ENCODE peak calls at places on chromosomes 7 and 10, in nine cellular contexts. N is body of pancreas, M is suprapubic skin, H is left ventricle myocardium inferior, W is NT2/D1, L is testis, G is uterus, X is Caco-2, O is keratinocyte. U is an unnamed sample. For H3K27me3, the result is how much of the 10 kb centered on the place peaks cover.

GRCh38 chr10:96850825-96851224 is 18.7 kb downstream of the LCOR start:
- DNase-seq in H (no peak), N (no peak), G (no peak), W (no peak), X (no peak), O (peak), M (no peak), L (no peak), U (no peak)

GRCh38 chr10:119700321-119700954 is 25.4 kb upstream of the INPP5F start:
- DNase-seq in N (no peak), G (no peak), L (no peak), W (no peak), M (no peak), O (no peak), H (no peak), X (no peak), U (no peak)

GRCh38 chr10:3876563-3876962 is 91.6 kb upstream of the KLF6 start:
- DNase-seq in W (no peak), X (no peak), L (no peak), G (no peak), M (no peak), N (no peak), H (no peak), O (no peak), U (no peak)

GRCh38 chr7:23603632-23604295 is 6.6 kb downstream of the CCDC126 start:
- DNase-seq in O (no peak), L (no peak), W (no peak), M (no peak), X (no peak), H (no peak), N (no peak), G (no peak), U (no peak)

GRCh38 chr7:18740579-18740988 is 245.0 kb downstream of the HDAC9 start:
- DNase-seq in G (no peak), L (no peak), N (no peak), X (no peak), W (no peak), M (no peak), H (no peak), O (no peak), U (no peak)

GRCh38 chr10:98363188-98363587 is 51.8 kb downstream of the PYROXD2 start:
- DNase-seq in G (no peak), H (no peak), O (no peak), N (no peak), M (no peak), X (no peak), W (no peak), L (no peak), U (no peak)

GRCh38 chr10:11639861-11640764 is 28.7 kb upstream of the USP6NL start:
- DNase-seq in N (no peak), L (no peak), H (no peak), M (no peak), G (no peak), O (no peak), X (peak), W (no peak), U (no peak)

GRCh38 chr10:34290412-34291082 is 524.5 kb downstream of the PARD3 start:
- DNase-seq in X (no peak), W (no peak), N (no peak), O (no peak), M (no peak), G (peak), H (no peak), L (no peak), U (no peak)

GRCh38 chr7:156652886-156653568 is 12.5 kb downstream of the RNF32 start:
- DNase-seq in H (no peak), M (no peak), G (no peak), L (no peak), X (no peak), W (no peak), O (no peak), N (no peak), U (no peak)

GRCh38 chr7:38141187-38141586 is 36.9 kb upstream of the STARD3NL start:
- DNase-seq in H (no peak), M (no peak), W (no peak), L (no peak), X (no peak), G (no peak), N (no peak), O (no peak), U (no peak)

GRCh38 chr7:3272691-3273141 is 28.3 kb upstream of the SDK1 start:
- DNase-seq in G (no peak), W (no peak), H (no peak), O (no peak), L (no peak), N (peak), M (no peak), X (no peak), U (no peak)

GRCh38 chr7:142685877-142686508 is 63.3 kb upstream of the PRSS1 start:
- DNase-seq in H (no peak), G (no peak), W (no peak), M (no peak), N (no peak), O (no peak), L (no peak), X (no peak), U (no peak)

GRCh38 chr7:869348-869747 is 7.0 kb upstream of the GET4 start:
- DNase-seq in N (no peak), G (no peak), H (no peak), L (no peak), O (no peak), X (no peak), M (no peak), W (no peak), U (no peak)

GRCh38 chr7:37320140-37320839 is 128.4 kb downstream of the ELMO1 start:
- DNase-seq in L (no peak), W (no peak), M (no peak), O (no peak), N (no peak), X (no peak), G (no peak), H (no peak), U (no peak)

GRCh38 chr10:17287151-17287550 is 59.1 kb downstream of the VIM start:
- DNase-seq in X (no peak), L (no peak), M (no peak), H (no peak), N (no peak), O (no peak), W (no peak), G (no peak), U (no peak)

GRCh38 chr7:32062150-32062549 is 8.1 kb downstream of the PDE1C start:
- DNase-seq in X (peak), L (peak), W (peak), M (no peak), H (no peak), N (peak), G (peak), O (no peak), U (peak)

GRCh38 chr10:125093199-125093841 is 67.0 kb downstream of the CTBP2 start:
- DNase-seq in W (no peak), N (no peak), H (peak), X (no peak), G (peak), M (no peak), L (no peak), O (no peak), U (peak)

GRCh38 chr10:110527731-110528171 is 30.0 kb downstream of the DUSP5 start:
- DNase-seq in L (no peak), W (no peak), X (no peak), N (no peak), H (no peak), G (no peak), O (no peak), M (no peak), U (no peak)

GRCh38 chr10:65419629-65420028 is 1506.2 kb upstream of the LRRTM3 start:
- DNase-seq in N (no peak), G (no peak), W (no peak), H (no peak), L (no peak), M (no peak), X (no peak), O (no peak), U (no peak)

GRCh38 chr10:73723516-73723915 is 20.7 kb upstream of the SEC24C start:
- DNase-seq in N (no peak), X (no peak), O (no peak), W (no peak), G (no peak), H (no peak), M (no peak), L (no peak), U (no peak)

GRCh38 chr7:129066290-129067131 is 11.6 kb upstream of the TNPO3 start:
- DNase-seq in O (peak), M (no peak), G (no peak), N (no peak), X (no peak), W (peak), H (no peak), L (no peak), U (no peak)

GRCh38 chr7:90626011-90626410 is 29.9 kb downstream of the CDK14 start:
- DNase-seq in M (no peak), N (no peak), X (no peak), H (no peak), O (no peak), L (no peak), W (no peak), G (no peak), U (no peak)

GRCh38 chr10:113620486-113620885 is 43.4 kb downstream of the NRAP start:
- DNase-seq in M (no peak), W (no peak), L (no peak), O (no peak), H (no peak), X (no peak), N (no peak), G (no peak), U (no peak)

GRCh38 chr7:32206488-32206887 is 136.3 kb upstream of the PDE1C start:
- DNase-seq in X (no peak), G (no peak), N (no peak), H (no peak), M (no peak), W (no peak), O (no peak), L (no peak), U (no peak)

GRCh38 chr10:35626971-35627507 is 15.1 kb downstream of the FZD8 start:
- DNase-seq in N (no peak), W (no peak), L (no peak), G (no peak), O (no peak), X (no peak), H (no peak), M (no peak), U (no peak)

GRCh38 chr10:33114451-33114944 is 156.5 kb upstream of the ITGB1 start:
- DNase-seq in O (no peak), M (no peak), G (no peak), X (no peak), W (no peak), L (no peak), N (no peak), H (no peak), U (no peak)

GRCh38 chr7:43302211-43302711 is 189.8 kb downstream of the HECW1 start:
- DNase-seq in X (peak), W (no peak), N (no peak), O (peak), G (no peak), H (no peak), M (no peak), L (no peak), U (no peak)

GRCh38 chr7:139728203-139728602 is 49.6 kb downstream of the HIPK2 start:
- DNase-seq in O (no peak), H (no peak), M (no peak), W (no peak), X (no peak), G (no peak), N (no peak), L (no peak), U (no peak)

GRCh38 chr7:152399344-152399743 is 36.5 kb downstream of the KMT2C start:
- DNase-seq in N (no peak), G (no peak), M (no peak), X (no peak), W (peak), H (no peak), L (no peak), O (no peak), U (no peak)

GRCh38 chr7:51689547-51689946 is 372.9 kb upstream of the COBL start:
- DNase-seq in X (no peak), G (no peak), M (no peak), W (no peak), O (no peak), N (no peak), L (no peak), H (no peak), U (no peak)

GRCh38 chr7:10412426-10413019 is 561.1 kb upstream of the PHF14 start:
- DNase-seq in X (no peak), G (no peak), O (no peak), H (no peak), L (peak), N (peak), M (no peak), W (peak), U (peak)

GRCh38 chr7:107907-108306 is 84.5 kb upstream of the FAM20C start:
- DNase-seq in M (no peak), H (no peak), X (no peak), N (no peak), W (no peak), G (no peak), L (no peak), O (no peak), U (no peak)

GRCh38 chr10:22856444-22857074 is 71.3 kb upstream of the ARMC3 start:
- DNase-seq in O (no peak), X (no peak), N (no peak), L (no peak), G (no peak), M (no peak), W (no peak), H (no peak), U (no peak)
- H3K27me3 ChIP-seq in O (under half), X (under half), N (under half), L (under half), G (under half), M (under half), W (under half), H (under half), U (under half)

DNA sequence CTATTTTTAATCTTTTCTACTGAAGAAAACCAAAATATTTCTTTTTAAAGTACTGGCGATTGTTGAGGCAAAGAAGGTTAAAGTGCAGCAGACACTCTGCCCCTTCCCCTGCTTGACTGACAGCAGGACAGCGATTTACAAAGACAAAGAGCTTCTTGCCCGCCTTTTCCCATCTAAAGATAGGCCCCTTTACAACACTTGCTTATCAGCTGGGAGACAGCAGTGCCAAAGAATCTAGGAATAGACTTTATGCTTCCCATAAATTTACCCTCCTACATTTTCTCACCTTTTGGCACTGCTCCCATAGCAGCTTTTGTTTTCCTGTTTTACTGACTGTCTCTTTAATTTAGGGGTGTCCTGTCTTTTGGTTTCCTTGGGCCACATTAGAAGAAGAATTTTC is 824.1 kb downstream of the CCSER2 start:
- DNase-seq in M (no peak), L (no peak), H (no peak), N (no peak), G (no peak), W (no peak), X (no peak), O (no peak), U (no peak)
- H3K27me3 ChIP-seq in M (under half), L (under half), H (under half), N (under half), G (under half), W (under half), X (under half), O (under half), U (under half)

DNA sequence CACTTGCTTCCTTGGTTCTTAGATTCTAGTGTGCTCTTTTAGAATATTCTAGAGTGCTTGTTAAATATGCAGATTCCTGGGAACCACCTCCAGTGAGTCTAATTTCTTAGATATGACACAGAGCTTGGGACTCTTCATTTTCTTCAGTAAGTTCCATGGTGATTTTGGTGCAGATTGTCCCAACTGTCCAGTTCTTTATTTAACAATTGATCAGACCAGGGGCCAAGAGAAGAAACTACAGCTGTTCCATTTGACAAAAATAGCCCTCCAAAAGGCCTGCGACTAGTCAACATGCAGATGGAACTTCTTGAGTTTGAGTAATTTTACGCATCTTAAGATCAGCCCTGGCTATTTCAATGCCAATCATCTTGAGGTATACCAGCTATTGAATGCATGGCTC is 760.7 kb downstream of the LRMDA start:
- DNase-seq in L (no peak), N (no peak), H (no peak), X (no peak), M (no peak), O (no peak), W (no peak), G (no peak), U (no peak)
- H3K27me3 ChIP-seq in L (under half), N (under half), H (under half), X (under half), M (under half), O (under half), W (under half), G (under half), U (under half)

DNA sequence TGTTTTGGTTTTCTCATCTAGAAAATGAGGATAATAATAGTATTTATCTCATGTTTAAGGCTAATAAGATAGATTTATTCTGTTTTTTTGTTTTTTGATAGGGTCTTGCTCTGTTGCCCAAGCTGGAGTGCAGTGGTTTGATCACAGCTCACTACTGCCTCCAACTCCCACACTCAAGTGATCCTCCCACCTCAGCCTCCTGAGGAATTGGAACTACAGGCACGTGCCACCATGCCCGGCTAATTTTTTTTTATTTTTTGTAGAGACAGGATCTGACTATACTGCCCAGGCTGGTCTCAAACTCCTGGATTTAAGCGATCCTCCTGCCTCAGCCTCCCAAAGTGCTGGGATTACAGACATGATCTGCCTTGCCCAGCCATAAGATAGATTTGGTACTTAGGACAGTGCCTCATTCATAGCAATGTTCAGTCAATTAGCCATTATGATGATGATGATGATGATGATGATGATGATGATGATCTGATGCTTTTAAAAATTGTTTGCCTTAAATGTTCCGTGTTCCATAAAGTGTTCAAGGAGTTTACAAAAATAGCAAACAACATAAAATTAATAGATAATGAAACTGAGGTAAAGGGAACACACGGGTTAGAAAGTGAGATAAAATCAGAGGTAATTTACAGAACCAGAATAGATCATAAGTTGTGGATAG is 4.6 kb downstream of the WIPF3 start:
- DNase-seq in G (no peak), N (no peak), W (no peak), M (no peak), O (no peak), H (no peak), X (no peak), L (peak), U (no peak)
- H3K27me3 ChIP-seq in G (under half), N (under half), W (under half), M (under half), O (half or more), H (under half), X (under half), L (under half), U (under half)

GRCh38 chr10:128642502-128642901 is 516.3 kb upstream of the MKI67 start:
- DNase-seq in N (no peak), W (no peak), G (no peak), L (no peak), H (no peak), X (no peak), O (no peak), M (no peak), U (no peak)

GRCh38 chr10:128641998-128642397 is 515.8 kb upstream of the MKI67 start:
- DNase-seq in M (no peak), O (no peak), N (no peak), L (no peak), H (no peak), X (no peak), G (no peak), W (no peak), U (no peak)

GRCh38 chr10:128643658-128644057 is 517.4 kb upstream of the MKI67 start:
- DNase-seq in G (no peak), L (no peak), H (no peak), O (no peak), W (no peak), X (no peak), M (no peak), N (no peak), U (no peak)

DNA sequence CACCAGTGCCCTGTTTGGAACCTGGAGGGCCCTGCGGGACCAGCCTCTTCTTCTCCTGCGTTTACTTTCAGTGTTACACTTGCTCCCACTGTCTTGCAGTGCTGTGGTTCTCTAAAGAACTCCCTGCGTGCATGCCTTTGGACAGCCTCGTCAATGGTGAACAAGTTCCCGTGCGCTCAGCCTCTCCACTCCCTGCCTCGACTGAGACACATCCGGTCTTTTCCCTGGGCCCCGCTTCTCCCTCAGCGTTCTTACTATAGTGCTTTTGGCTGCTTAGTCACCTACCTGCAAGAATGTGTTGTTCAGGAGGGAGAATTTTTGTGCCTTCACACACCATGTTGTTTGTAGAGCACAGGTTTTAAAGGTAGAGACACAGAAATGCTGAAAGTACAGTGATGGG is 520.7 kb upstream of the MKI67 start:
- DNase-seq in O (no peak), X (no peak), L (no peak), W (no peak), H (no peak), G (no peak), M (peak), N (no peak), U (no peak)
- H3K27me3 ChIP-seq in O (under half), X (under half), L (under half), W (under half), H (under half), G (under half), M (under half), N (under half), U (under half)

GRCh38 chr10:117536862-117537435 is 5.6 kb upstream of the EMX2 start:
- DNase-seq in X (no peak), G (peak), W (no peak), M (no peak), L (no peak), H (no peak), N (no peak), O (no peak), U (no peak)
- H3K27me3 ChIP-seq in X (under half), G (under half), W (half or more), M (half or more), L (under half), H (half or more), N (half or more), O (under half), U (half or more)

U was measured in SK-N-SH.